ENCODE peak calls at places on chromosomes 16 and 17, in six cellular contexts. T is CD8-positive, alpha-beta T cell; B is stomach; G is uterus; P is A549; M is neuronal stem cell. H is an unnamed sample.

GRCh38 chr16:56493815-56494214 is 26.0 kb downstream of the BBS2 start:
- DNase-seq in B (no peak), G (no peak), T (no peak), P (no peak), M (no peak), H (no peak)

GRCh38 chr16:77850637-77851330 is 62.4 kb downstream of the VAT1L start:
- DNase-seq in T (no peak), M (no peak), G (no peak), P (no peak), B (no peak), H (no peak)

GRCh38 chr16:66913081-66913480 is 5.6 kb downstream of the CDH16 start:
- DNase-seq in B (no peak), M (no peak), T (no peak), P (no peak), G (no peak), H (no peak)

GRCh38 chr16:25065899-25066298 is 45.6 kb upstream of the LCMT1 start:
- DNase-seq in M (no peak), P (no peak), T (no peak), B (no peak), G (no peak), H (no peak)

GRCh38 chr17:57356722-57357391 is 100.5 kb downstream of the MSI2 start:
- DNase-seq in G (no peak), M (peak), T (no peak), B (peak), P (no peak), H (no peak)

GRCh38 chr17:7045492-7046126 is 1.7 kb upstream of the SLC16A11 start:
- DNase-seq in B (peak), T (no peak), M (peak), P (peak), G (no peak), H (no peak)

GRCh38 chr16:27969574-27969973 is 93.9 kb downstream of the GSG1L start:
- DNase-seq in B (no peak), T (no peak), M (no peak), P (no peak), G (no peak), H (no peak)

GRCh38 chr16:65661451-65661850 is 539.6 kb upstream of the CDH11 start:
- DNase-seq in G (no peak), P (no peak), M (no peak), T (no peak), B (no peak), H (no peak)

GRCh38 chr16:56450275-56450889 is 750 bp downstream of the NUDT21 start:
- DNase-seq in M (no peak), T (no peak), B (no peak), P (peak), G (no peak), H (no peak)

GRCh38 chr17:5630434-5630833 is 46.1 kb upstream of the NLRP1 start:
- DNase-seq in G (no peak), B (no peak), T (no peak), M (no peak), P (no peak), H (no peak)

GRCh38 chr16:25213709-25214416 is 2.9 kb upstream of the AQP8 start:
- DNase-seq in P (no peak), B (no peak), M (no peak), T (no peak), G (no peak), H (no peak)

GRCh38 chr16:85220125-85220839 is 108.0 kb upstream of the CIBAR2 start:
- DNase-seq in M (no peak), P (no peak), T (no peak), G (peak), B (peak), H (no peak)

GRCh38 chr17:58285422-58285810 is 4.7 kb upstream of the MPO start:
- DNase-seq in M (no peak), T (no peak), B (no peak), G (no peak), P (no peak), H (no peak)

GRCh38 chr16:17271687-17272086 is 199.1 kb downstream of the XYLT1 start:
- DNase-seq in G (no peak), P (no peak), T (no peak), M (no peak), B (peak), H (peak)

GRCh38 chr17:77506371-77506991 is 365.7 kb downstream of the SEC14L1 start:
- DNase-seq in B (no peak), P (no peak), M (no peak), T (no peak), G (peak), H (no peak)

GRCh38 chr16:16045311-16045710 is 95.9 kb downstream of the ABCC1 start:
- DNase-seq in B (no peak), T (no peak), M (no peak), G (no peak), P (no peak), H (no peak)

GRCh38 chr17:14737984-14738651 is 437.2 kb downstream of the HS3ST3B1 start:
- DNase-seq in P (peak), B (peak), T (no peak), M (peak), G (no peak), H (peak)

GRCh38 chr17:17913695-17914332 is 58.4 kb downstream of the TOM1L2 start:
- DNase-seq in P (peak), G (peak), B (peak), M (no peak), T (peak), H (peak)

DNA sequence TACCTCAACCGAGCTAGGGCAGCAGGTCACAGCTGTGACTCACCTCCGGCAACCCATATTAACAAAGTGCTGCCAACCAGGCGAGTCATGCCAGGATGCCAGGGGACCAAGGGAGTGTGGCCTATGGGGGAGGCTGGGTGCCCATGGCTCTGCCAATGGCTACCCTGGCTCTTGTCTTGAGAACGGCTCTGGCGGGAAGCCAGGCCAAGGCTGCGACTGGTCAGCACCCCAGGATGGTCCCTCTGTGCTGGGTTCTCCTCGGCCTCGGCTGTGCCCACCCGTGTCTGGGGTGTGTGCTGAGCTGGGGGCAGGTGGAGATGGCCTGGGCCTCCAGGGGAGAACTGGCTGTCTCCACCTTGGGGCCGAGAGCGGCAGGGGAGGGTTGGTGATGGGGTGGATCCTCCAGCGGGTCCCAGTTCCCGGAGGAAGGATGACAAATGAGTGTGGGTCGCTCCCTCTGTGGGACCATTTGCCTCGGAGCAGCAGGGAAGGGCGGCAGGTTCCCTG is 75.9 kb downstream of the MRC2 start:
- DNase-seq in P (peak), B (peak), M (no peak), G (peak), T (no peak), H (no peak)
- H3K4me3 ChIP-seq in P (peak), B (peak), M (no peak), G (peak), T (peak), H (peak)

GRCh38 chr16:81581107-81581506 is 136.5 kb downstream of the CMIP start:
- DNase-seq in M (no peak), B (peak), P (no peak), G (no peak), T (no peak), H (no peak)
- H3K27ac ChIP-seq in M (no peak), B (no peak), P (peak), G (no peak), T (no peak), H (no peak)

DNA sequence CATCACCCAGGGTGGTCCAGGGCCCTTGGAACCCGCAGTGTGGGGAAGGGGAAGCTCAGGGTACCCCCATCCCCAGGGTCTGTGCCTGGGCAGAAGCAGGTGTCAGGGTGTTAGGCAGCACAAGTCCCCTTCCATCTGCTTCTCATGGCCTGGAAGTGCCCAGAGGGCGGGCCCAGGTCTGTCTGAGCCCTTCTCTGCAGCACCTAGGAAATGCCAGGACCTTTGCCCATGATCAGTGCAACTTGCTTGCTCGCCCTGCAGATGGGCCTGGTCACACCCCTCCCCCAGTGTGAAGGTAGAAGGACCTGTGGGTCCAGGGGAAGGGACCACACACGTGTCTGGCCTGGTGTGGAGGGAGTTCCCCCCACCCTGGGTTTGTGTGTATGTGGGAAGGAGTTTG is 157.5 kb upstream of the CDC42EP4 start:
- DNase-seq in B (no peak), M (no peak), G (no peak), P (no peak), T (no peak), H (no peak)
- H3K4me3 ChIP-seq in B (no peak), M (peak), G (no peak), P (no peak), T (no peak), H (no peak)

DNA sequence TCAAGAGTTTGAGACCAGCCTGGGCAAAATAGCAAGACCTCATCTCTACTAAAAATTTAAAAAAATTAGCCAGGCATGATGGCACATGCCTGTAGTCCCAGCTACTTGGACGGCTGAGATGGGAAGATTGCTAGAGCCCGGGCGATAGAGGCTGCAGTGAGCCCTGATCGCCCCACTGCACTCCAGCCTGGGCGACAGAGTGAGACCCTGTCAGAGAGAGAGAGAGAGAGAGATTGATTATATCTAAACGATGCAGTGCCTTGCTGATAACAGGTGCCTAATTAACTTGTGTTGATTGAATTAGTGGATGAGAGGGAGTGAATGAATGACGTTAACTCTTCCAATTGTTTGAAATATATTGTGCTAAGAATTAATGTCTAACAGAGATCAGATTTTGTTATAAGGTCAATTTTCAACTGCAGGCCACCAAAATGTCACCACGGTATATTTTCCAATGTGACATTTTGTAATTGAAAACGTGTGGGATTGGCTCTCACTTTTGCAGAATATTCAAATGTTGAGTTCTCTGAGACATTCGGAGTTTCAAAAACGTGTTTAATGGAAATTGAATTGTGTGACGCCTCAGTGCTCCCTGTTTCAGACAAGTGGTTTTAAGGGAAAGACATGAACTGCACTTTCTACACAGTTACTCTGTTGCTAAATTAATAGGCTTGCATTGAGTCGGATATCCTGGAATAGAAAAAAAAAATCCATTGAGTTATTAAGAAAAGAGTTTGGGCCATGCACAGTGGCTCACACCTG is 53.6 kb downstream of the ABAT start:
- DNase-seq in T (no peak), M (no peak), P (no peak), B (no peak), G (no peak), H (no peak)
- H3K27ac ChIP-seq in T (no peak), M (no peak), P (no peak), B (no peak), G (no peak), H (no peak)

H was measured in thoracic aorta.